ENCODE peak calls at places on chromosomes 2 and 18, in nine cellular contexts. R, P, O, W, E, H, Y, Z and M are unnamed samples.
A peak's percentile ranks its signal among the peaks of the same experiment; 100 is the strongest.

GRCh38 chr2:99488587-99488998 is 1.2 kb downstream of the REV1 start:
- DNase-seq in E (no peak), P (no peak), H (no peak), R (peak; percentile 25), W (peak; percentile 47), Y (peak; percentile 33), O (no peak), Z (no peak), M (no peak)

GRCh38 chr2:231800493-231801091 is 14.3 kb downstream of the COPS7B start:
- DNase-seq in H (no peak), Y (peak; percentile 26), O (no peak), W (no peak), Z (no peak), E (no peak), R (peak; percentile 53), P (no peak), M (no peak)

GRCh38 chr2:169080250-169081035 is 11.1 kb downstream of the DHRS9 start:
- DNase-seq in Z (no peak), E (no peak), Y (no peak), H (no peak), W (no peak), R (no peak), P (peak; percentile 52), O (no peak), M (no peak)

GRCh38 chr2:182767578-182767977 is 51.5 kb downstream of the DNAJC10 start:
- DNase-seq in E (no peak), R (peak; percentile 16), Z (no peak), H (no peak), Y (no peak), O (no peak), W (peak; percentile 11), P (no peak), M (no peak)

GRCh38 chr18:24627644-24628315 is 167.3 kb downstream of the HRH4 start:
- DNase-seq in W (no peak), Z (no peak), P (no peak), R (no peak), E (no peak), H (no peak), Y (no peak), O (no peak), M (no peak)

GRCh38 chr2:99205491-99205890 is 24.5 kb downstream of the MRPL30 start:
- DNase-seq in R (no peak), O (no peak), Z (no peak), H (no peak), W (no peak), E (no peak), Y (no peak), P (no peak), M (no peak)

GRCh38 chr18:13813271-13813849 is 10.6 kb upstream of the MC5R start:
- DNase-seq in Y (peak; percentile 70), W (peak; percentile 81), R (peak; percentile 54), P (no peak), E (peak; percentile 38), H (no peak), O (no peak), Z (no peak), M (no peak)

GRCh38 chr18:24801011-24801410 is 340.6 kb downstream of the HRH4 start:
- DNase-seq in Z (no peak), R (peak; percentile 57), H (no peak), Y (no peak), E (no peak), O (no peak), W (no peak), P (no peak), M (no peak)

GRCh38 chr2:100285011-100285410 is 37.3 kb downstream of the LONRF2 start:
- DNase-seq in E (no peak), P (no peak), R (no peak), H (no peak), O (no peak), Z (no peak), W (no peak), Y (no peak), M (no peak)

GRCh38 chr2:104431701-104432121 is 422.2 kb upstream of the POU3F3 start:
- DNase-seq in O (no peak), W (no peak), E (no peak), Y (no peak), H (no peak), R (no peak), Z (no peak), P (no peak), M (no peak)

GRCh38 chr2:18266188-18266587 is 294.3 kb downstream of the RDH14 start:
- DNase-seq in P (no peak), H (no peak), E (no peak), W (no peak), O (no peak), Z (no peak), R (no peak), Y (no peak), M (no peak)
- TF ChIP-seq CTCF in P (no peak), H (no peak), E (no peak), W (no peak), O (peak; percentile 8), Z (peak; percentile 9), R (peak; percentile 4), Y (no peak), M (peak; percentile 61)

DNA sequence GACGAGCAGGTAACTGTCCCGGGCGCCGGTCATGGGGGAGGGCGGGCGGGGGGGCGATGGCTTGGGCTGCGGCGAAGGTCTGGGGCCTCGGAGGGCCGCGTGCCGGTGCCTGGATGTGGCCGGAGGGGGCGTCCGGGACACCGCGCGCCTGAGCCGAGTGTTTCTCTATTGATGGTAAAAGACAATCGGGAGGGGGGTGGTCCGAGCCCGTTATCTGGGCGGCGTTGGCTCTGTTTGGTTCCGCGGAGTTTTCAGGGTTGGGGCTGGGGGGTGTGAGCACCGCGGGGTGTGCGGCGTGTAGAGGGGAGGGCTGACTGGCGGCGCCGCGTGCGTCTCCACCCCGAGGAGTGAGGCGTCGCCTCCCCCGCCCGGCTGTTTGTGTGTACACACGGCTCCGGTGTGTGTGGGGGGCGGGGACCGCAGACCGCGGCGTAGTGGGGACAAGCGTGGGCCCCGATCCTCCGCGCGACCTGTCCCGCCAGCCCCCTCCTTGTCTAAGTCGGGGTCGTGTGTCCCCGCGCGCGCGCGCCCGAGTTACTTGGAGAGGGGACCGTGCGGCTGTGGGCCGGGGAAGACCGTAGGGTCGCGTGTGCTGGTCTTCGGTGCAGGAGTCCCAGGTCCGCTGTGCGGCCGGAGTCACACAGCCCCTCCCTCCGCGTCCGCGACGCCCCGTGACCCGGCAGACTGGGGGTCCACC is 1.6 kb downstream of the CTIF start:
- DNase-seq in W (peak; percentile 47), P (peak; percentile 81), Z (peak; percentile 83), Y (peak; percentile 77), O (no peak), H (peak; percentile 85), R (peak; percentile 74), E (peak; percentile 72), M (peak; percentile 79)
- TF ChIP-seq CTCF in W (no peak), P (no peak), Z (no peak), Y (no peak), O (peak; percentile 32), H (no peak), R (peak; percentile 25), E (peak; percentile 37), M (peak; percentile 47)

DNA sequence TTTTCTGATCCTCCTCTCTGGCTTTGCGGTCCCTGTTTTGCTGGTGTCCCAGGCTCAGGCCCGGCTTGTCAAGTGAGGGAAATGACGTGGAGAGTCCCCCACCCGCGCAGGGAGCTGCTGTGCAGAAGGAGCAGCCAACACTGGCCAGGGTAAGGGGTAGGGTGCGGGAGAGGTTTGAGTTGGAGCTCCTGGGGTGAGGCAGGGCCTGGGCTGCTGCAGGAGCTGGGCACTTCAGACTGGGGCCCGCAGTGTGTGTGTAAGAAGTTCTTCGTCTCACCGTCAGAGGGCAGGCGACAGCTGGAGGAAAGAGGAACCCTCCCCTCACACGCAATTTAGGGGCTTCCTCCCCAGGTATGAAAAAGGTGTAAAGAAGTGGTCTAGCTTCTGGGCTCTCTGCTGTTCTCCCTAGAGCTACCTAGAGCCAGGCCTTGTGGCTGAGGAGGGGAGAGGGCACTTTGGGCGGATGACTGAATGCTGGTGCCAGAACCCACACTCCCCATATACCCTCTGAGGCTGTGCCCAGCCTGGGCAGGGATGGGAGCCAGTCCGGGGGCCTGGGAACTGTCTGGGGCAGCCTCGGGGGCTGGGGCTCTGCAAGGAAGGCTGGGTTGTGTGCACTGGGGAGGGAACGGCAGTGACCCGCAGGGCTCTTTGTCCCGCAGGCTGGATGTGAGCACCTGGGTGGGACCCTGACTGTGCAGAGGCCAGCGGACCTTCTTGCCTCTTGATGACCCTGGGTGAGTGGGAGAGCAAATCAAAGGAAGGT is 11.8 kb downstream of the CELF4 start:
- DNase-seq in E (no peak), R (no peak), Z (no peak), W (no peak), H (peak; percentile 51), O (no peak), Y (no peak), P (peak; percentile 21), M (no peak)
- TF ChIP-seq CTCF in E (peak; percentile 40), R (peak; percentile 20), Z (no peak), W (no peak), H (no peak), O (peak; percentile 21), Y (no peak), P (no peak), M (peak; percentile 66)

GRCh38 chr2:197310940-197311485 is 433 bp upstream of the ANKRD44 start:
- DNase-seq in H (no peak), W (no peak), O (no peak), E (no peak), Y (no peak), Z (no peak), P (no peak), R (no peak), M (no peak)

GRCh38 chr2:197311521-197312033 is 997 bp upstream of the ANKRD44 start:
- DNase-seq in P (no peak), O (no peak), H (no peak), Y (no peak), W (no peak), R (no peak), Z (no peak), E (no peak), M (no peak)

GRCh38 chr2:197309369-197310231 is 980 bp downstream of the ANKRD44 start:
- DNase-seq in O (no peak), W (no peak), H (peak; percentile 83), Y (peak; percentile 43), R (no peak), P (peak; percentile 72), E (peak; percentile 20), Z (peak; percentile 70), M (no peak)

GRCh38 chr2:197308635-197309368 is 1.8 kb downstream of the ANKRD44 start:
- DNase-seq in E (no peak), O (no peak), Z (no peak), W (no peak), R (no peak), H (no peak), Y (no peak), P (no peak), M (no peak)

GRCh38 chr2:197310271-197310939 is at the start of gene ANKRD44:
- DNase-seq in P (peak; percentile 95), E (peak; percentile 93), W (peak; percentile 87), Y (peak; percentile 90), O (peak; percentile 43), R (peak; percentile 84), H (peak; percentile 98), Z (peak; percentile 93), M (peak; percentile 86)
- TF ChIP-seq CTCF in P (no peak), E (peak; percentile 61), W (peak; percentile 79), Y (peak; percentile 65), O (peak; percentile 20), R (no peak), H (peak; percentile 64), Z (peak; percentile 40), M (peak; percentile 61)

GRCh38 chr2:210895132-210895531 is 338.7 kb downstream of the CPS1 start:
- DNase-seq in P (no peak), Z (no peak), R (no peak), Y (no peak), H (no peak), E (no peak), W (no peak), O (no peak), M (no peak)
- TF ChIP-seq CTCF in P (no peak), Z (no peak), R (no peak), Y (no peak), H (no peak), E (no peak), W (no peak), O (no peak), M (no peak)